ENCODE peak calls at places on chromosome 9, in six cellular contexts. G is Panc1, H is RWPE2, Q is mammary epithelial cell, D is cardiac fibroblast, O is GM12865. W is an unnamed sample.

GRCh38 chr9:79812099-79812498 is 240.3 kb downstream of the TLE4 start:
- DNase-seq in Q (no peak), O (no peak), D (peak; percentile 33), H (no peak), G (no peak), W (peak; percentile 2)

GRCh38 chr9:95167998-95168397 is 149.5 kb downstream of the FANCC start:
- DNase-seq in O (peak; percentile 83), D (peak; percentile 98), G (peak; percentile 65), Q (peak; percentile 81), H (no peak), W (peak; percentile 26)

GRCh38 chr9:34992376-34992951 is 2.9 kb downstream of the DNAJB5 start:
- DNase-seq in D (peak; percentile 93), O (peak; percentile 31), Q (peak; percentile 69), H (peak; percentile 84), G (no peak), W (peak; percentile 41)

GRCh38 chr9:125961037-125961436 is 213.9 kb downstream of the PBX3 start:
- DNase-seq in Q (no peak), H (no peak), G (no peak), D (no peak), O (no peak), W (no peak)

GRCh38 chr9:93505518-93506123 is 52.2 kb upstream of the FAM120AOS start:
- DNase-seq in H (no peak), D (peak; percentile 19), G (no peak), O (no peak), Q (no peak), W (no peak)

GRCh38 chr9:78695521-78695920 is 398.6 kb downstream of the PSAT1 start:
- DNase-seq in D (no peak), O (no peak), G (no peak), Q (no peak), H (no peak), W (peak; percentile 3)

GRCh38 chr9:134347996-134348395 is 21.7 kb downstream of the RXRA start:
- DNase-seq in H (no peak), Q (no peak), D (no peak), G (no peak), O (no peak), W (no peak)

GRCh38 chr9:27353405-27354229 is 56.7 kb upstream of the EQTN start:
- DNase-seq in G (no peak), O (peak; percentile 64), H (no peak), D (peak; percentile 29), Q (no peak), W (no peak)

GRCh38 chr9:127754761-127755557 is 19.9 kb upstream of the TOR2A start:
- DNase-seq in D (no peak), G (no peak), O (no peak), Q (no peak), H (no peak), W (no peak)

GRCh38 chr9:132014218-132014800 is 65.4 kb downstream of the MED27 start:
- DNase-seq in G (no peak), H (no peak), O (no peak), D (no peak), Q (no peak), W (no peak)

GRCh38 chr9:92706218-92706940 is 36.4 kb upstream of the IPPK start:
- DNase-seq in D (peak; percentile 43), H (no peak), O (peak; percentile 62), Q (peak; percentile 82), G (peak; percentile 12), W (no peak)

GRCh38 chr9:37903581-37903830 is 421 bp downstream of the SLC25A51 start:
- DNase-seq in G (no peak), D (no peak), Q (no peak), O (no peak), H (no peak), W (no peak)

GRCh38 chr9:38133595-38133994 is 64.6 kb upstream of the SHB start:
- DNase-seq in Q (no peak), O (no peak), H (no peak), D (no peak), G (no peak), W (no peak)

GRCh38 chr9:134328341-134328840 is 2.1 kb downstream of the RXRA start:
- DNase-seq in H (no peak), Q (peak; percentile 20), O (no peak), G (no peak), D (peak; percentile 25), W (no peak)

GRCh38 chr9:92664394-92665152 is 5.4 kb downstream of the IPPK start:
- DNase-seq in D (no peak), Q (no peak), H (no peak), O (peak; percentile 32), G (no peak), W (no peak)

GRCh38 chr9:78115073-78115472 is 83.5 kb upstream of the GNAQ start:
- DNase-seq in Q (no peak), D (peak; percentile 31), H (no peak), G (no peak), O (peak; percentile 37), W (no peak)

GRCh38 chr9:2465921-2466460 is 155.6 kb upstream of the VLDLR start:
- DNase-seq in O (peak; percentile 78), H (no peak), Q (peak; percentile 40), G (no peak), D (no peak), W (peak; percentile 40)

GRCh38 chr9:7028591-7028990 is 270.8 kb downstream of the KDM4C start:
- DNase-seq in D (peak; percentile 7), Q (no peak), H (no peak), O (no peak), G (no peak), W (no peak)

GRCh38 chr9:137307255-137308101 is 5.4 kb upstream of the NRARP start:
- DNase-seq in H (no peak), G (no peak), Q (no peak), O (no peak), D (no peak), W (peak; percentile 23)

GRCh38 chr9:26723486-26723885 is 169.1 kb downstream of the CAAP1 start:
- DNase-seq in D (peak; percentile 36), H (peak; percentile 34), O (peak; percentile 62), Q (peak; percentile 31), G (no peak), W (no peak)

GRCh38 chr9:14212116-14212515 is 101.8 kb downstream of the NFIB start:
- DNase-seq in Q (peak; percentile 68), H (no peak), D (peak; percentile 64), O (no peak), G (no peak), W (no peak)

GRCh38 chr9:130768265-130768664 is 66.8 kb upstream of the ABL1 start:
- DNase-seq in D (peak; percentile 41), Q (no peak), H (no peak), O (no peak), G (no peak), W (no peak)

GRCh38 chr9:16689352-16689938 is 181.0 kb downstream of the BNC2 start:
- DNase-seq in G (no peak), H (no peak), Q (no peak), D (peak; percentile 41), O (no peak), W (no peak)

GRCh38 chr9:36306481-36307306 is 48.4 kb upstream of the GNE start:
- DNase-seq in D (peak; percentile 30), G (peak; percentile 73), O (no peak), H (no peak), Q (peak; percentile 61), W (no peak)

GRCh38 chr9:137975936-137976565 is 98.5 kb downstream of the CACNA1B start:
- DNase-seq in D (no peak), Q (no peak), H (no peak), O (no peak), G (no peak), W (no peak)

GRCh38 chr9:107620801-107621200 is 131.2 kb upstream of the KLF4 start:
- DNase-seq in Q (no peak), H (no peak), G (no peak), D (no peak), O (no peak), W (no peak)

GRCh38 chr9:73179594-73179993 is 27.9 kb downstream of the ANXA1 start:
- DNase-seq in G (no peak), H (no peak), Q (no peak), D (peak; percentile 57), O (no peak), W (no peak)

GRCh38 chr9:119117409-119117808 is 251.8 kb downstream of the BRINP1 start:
- DNase-seq in D (no peak), Q (no peak), H (no peak), G (no peak), O (no peak), W (no peak)

GRCh38 chr9:119368681-119369581 is at the start of gene BRINP1:
- DNase-seq in O (no peak), Q (peak; percentile 76), H (no peak), G (no peak), D (peak; percentile 14), W (no peak)

GRCh38 chr9:908806-909205 is 67.3 kb downstream of the DMRT1 start:
- DNase-seq in D (no peak), H (no peak), O (no peak), G (no peak), Q (no peak), W (no peak)

GRCh38 chr9:912776-913175 is 63.7 kb upstream of the DMRT3 start:
- DNase-seq in D (no peak), O (no peak), H (no peak), G (no peak), Q (no peak), W (no peak)

DNA sequence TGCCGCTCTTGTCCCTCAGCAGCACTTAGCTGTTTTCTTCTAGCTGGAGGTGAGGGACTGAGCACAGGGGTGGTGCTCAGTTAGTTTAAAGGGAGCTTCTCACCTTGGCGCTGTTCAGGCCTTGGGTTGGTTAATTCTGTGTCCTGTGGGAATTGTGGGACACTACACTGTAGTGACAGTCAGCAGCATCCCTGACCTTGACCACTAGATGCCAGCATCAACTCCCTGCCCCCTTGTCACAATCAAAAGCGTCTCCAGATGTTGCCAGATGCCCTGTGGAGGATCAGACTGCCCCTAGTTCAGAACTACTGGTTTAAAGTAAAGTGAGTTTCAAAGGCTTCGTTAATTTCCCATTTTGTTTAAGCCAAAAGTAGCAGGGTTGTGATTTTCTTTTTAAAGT is 65.5 kb upstream of the DMRT3 start:
- DNase-seq in O (no peak), G (no peak), H (no peak), Q (no peak), D (no peak), W (no peak)
- TF ChIP-seq CTCF in O (peak; percentile 3), G (no peak), H (peak; percentile 23), Q (no peak), D (no peak), W (peak; percentile 37)

DNA sequence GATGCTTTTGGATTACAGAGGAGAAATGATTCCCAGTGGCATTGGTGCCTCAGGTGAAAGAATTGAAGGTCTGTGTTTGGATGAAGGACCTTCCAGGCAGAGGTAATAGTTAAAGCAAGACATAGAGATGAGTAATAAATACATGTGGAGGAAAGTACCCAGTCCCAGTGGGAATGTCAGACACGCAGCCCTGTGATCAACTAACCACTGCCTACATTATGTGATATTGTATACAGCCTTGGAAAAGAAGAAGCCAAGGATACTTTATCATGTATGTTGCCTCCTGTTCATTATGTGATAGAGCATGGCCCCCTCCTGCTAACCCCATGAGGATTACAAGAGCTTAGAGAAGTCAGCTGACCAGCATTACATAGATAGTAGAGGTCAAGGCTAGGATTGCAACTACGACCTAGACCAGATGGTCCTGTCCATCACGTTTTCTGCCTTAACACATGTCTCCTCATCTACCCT is 497.0 kb upstream of the TNC start:
- DNase-seq in Q (peak; percentile 44), G (no peak), D (peak; percentile 87), O (no peak), H (no peak), W (no peak)
- H3K4me3 ChIP-seq in Q (no peak overlapping the region), G (no peak overlapping the region), D (no peak overlapping the region), O (no peak overlapping the region), H (no peak overlapping the region), W (no peak overlapping the region)

GRCh38 chr9:105637787-105638395 is 24.4 kb upstream of the TAL2 start:
- DNase-seq in H (no peak), D (peak; percentile 16), Q (no peak), G (no peak), O (no peak), W (no peak)
- TF ChIP-seq CTCF in H (peak; percentile 58), D (peak; percentile 56), Q (peak; percentile 61), G (peak; percentile 58), O (peak; percentile 52), W (peak; percentile 68)

GRCh38 chr9:21576331-21577189 is 94.4 kb upstream of the IFNE start:
- DNase-seq in H (no peak), Q (peak; percentile 90), D (peak; percentile 97), O (peak; percentile 56), G (no peak), W (no peak)
- H3K4me3 ChIP-seq in H (peak overlapping the region; percentile 5), Q (peak overlapping the region; percentile 48), D (peak overlapping the region; percentile 21), O (no peak overlapping the region), G (peak overlapping the region; percentile 40), W (no peak overlapping the region)